ENCODE peak calls at places on chromosomes 13 and 19, in five cellular contexts. O is colonic mucosa, G is psoas muscle, R is astrocyte of the cerebellum, V is fibroblast of mammary gland. S is an unnamed sample.

GRCh38 chr13:51761638-51762350 is 42.2 kb downstream of the DHRS12 start:
- DNase-seq in R (no peak), G (no peak), V (peak), O (no peak), S (no peak)

GRCh38 chr13:30920162-30920561 is 12.3 kb upstream of the TEX26 start:
- DNase-seq in R (no peak), O (no peak), V (no peak), G (no peak), S (no peak)

GRCh38 chr13:41854758-41855157 is 106.2 kb downstream of the VWA8 start:
- DNase-seq in V (no peak), O (no peak), R (no peak), G (no peak), S (no peak)

GRCh38 chr13:102571075-102571474 is 25.7 kb upstream of the TPP2 start:
- DNase-seq in O (no peak), R (no peak), G (no peak), V (no peak), S (no peak)

GRCh38 chr19:32719611-32720059 is at the start of gene TDRD12:
- DNase-seq in G (no peak), R (no peak), V (no peak), O (no peak), S (no peak)

GRCh38 chr19:27774827-27775226 is 1438.1 kb downstream of the UQCRFS1 start:
- DNase-seq in G (no peak), V (peak), R (no peak), O (no peak), S (no peak)

GRCh38 chr19:11373166-11373884 is 1.1 kb upstream of the SWSAP1 start:
- DNase-seq in V (no peak), R (no peak), O (no peak), G (no peak), S (no peak)

GRCh38 chr13:113665582-113666323 is 1.3 kb upstream of the GRK1 start:
- DNase-seq in V (no peak), G (no peak), R (no peak), O (no peak), S (no peak)

GRCh38 chr13:102191951-102192461 is 209.8 kb downstream of the FGF14 start:
- DNase-seq in G (no peak), V (peak), O (no peak), R (peak), S (no peak)

GRCh38 chr13:105914637-105915036 is 620.8 kb downstream of the EFNB2 start:
- DNase-seq in R (peak), V (peak), G (no peak), O (no peak), S (no peak)

GRCh38 chr13:26653310-26653709 is 95.8 kb downstream of the WASF3 start:
- DNase-seq in O (no peak), R (no peak), G (no peak), V (peak), S (no peak)

GRCh38 chr13:37001921-37002250 is 1.3 kb downstream of the EXOSC8 start:
- DNase-seq in R (no peak), G (no peak), V (no peak), O (no peak), S (no peak)

GRCh38 chr13:44874886-44875630 is 114.2 kb downstream of the NUFIP1 start:
- DNase-seq in V (peak), G (no peak), O (no peak), R (no peak), S (no peak)

GRCh38 chr13:44874176-44874575 is 115.1 kb downstream of the NUFIP1 start:
- DNase-seq in R (no peak), V (no peak), G (no peak), O (no peak), S (no peak)

GRCh38 chr13:44876782-44877324 is 112.4 kb downstream of the NUFIP1 start:
- DNase-seq in O (no peak), G (no peak), R (no peak), V (peak), S (no peak)

GRCh38 chr13:44884076-44884729 is 105.1 kb downstream of the NUFIP1 start:
- DNase-seq in O (no peak), R (no peak), V (peak), G (no peak), S (no peak)

DNA sequence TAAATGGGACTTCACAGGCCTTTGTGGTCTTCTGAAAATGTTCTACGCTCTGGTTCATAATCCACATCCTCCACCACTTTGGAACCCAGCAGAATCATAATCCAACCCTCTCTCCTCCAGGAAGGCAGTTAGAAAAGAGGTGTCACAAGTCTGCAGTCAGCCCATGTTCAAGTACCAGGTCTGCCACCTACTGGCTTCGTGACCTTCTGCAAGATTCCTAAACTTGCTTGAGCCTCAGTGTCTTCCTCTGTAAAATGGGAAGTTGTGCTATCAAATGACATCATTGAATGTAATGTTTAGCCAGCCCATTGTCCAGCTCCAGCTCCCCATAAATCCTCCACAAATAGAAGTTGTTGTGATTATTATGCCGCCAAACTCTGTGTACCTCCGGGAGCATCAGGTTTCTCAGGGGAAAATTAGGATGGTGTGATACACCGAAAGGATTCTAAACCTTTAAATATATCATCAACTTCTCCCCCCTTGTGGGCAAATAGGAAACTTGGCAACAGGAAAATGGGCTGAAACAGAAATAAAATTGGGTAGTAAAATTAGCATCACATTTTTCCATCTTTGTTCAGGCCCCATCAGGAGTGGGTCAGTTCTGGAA is 109.7 kb downstream of the NUFIP1 start:
- DNase-seq in O (peak), V (peak), G (no peak), R (no peak), S (no peak)
- TF ChIP-seq CTCF in O (no peak), V (peak), G (peak), R (peak), S (peak)

GRCh38 chr19:10295305-10295846 is 5.6 kb downstream of the ICAM5 start:
- DNase-seq in V (no peak), G (no peak), R (no peak), O (peak), S (no peak)
- H3K4me3 ChIP-seq in V (no peak), G (peak), R (no peak), O (peak), S (no peak)

DNA sequence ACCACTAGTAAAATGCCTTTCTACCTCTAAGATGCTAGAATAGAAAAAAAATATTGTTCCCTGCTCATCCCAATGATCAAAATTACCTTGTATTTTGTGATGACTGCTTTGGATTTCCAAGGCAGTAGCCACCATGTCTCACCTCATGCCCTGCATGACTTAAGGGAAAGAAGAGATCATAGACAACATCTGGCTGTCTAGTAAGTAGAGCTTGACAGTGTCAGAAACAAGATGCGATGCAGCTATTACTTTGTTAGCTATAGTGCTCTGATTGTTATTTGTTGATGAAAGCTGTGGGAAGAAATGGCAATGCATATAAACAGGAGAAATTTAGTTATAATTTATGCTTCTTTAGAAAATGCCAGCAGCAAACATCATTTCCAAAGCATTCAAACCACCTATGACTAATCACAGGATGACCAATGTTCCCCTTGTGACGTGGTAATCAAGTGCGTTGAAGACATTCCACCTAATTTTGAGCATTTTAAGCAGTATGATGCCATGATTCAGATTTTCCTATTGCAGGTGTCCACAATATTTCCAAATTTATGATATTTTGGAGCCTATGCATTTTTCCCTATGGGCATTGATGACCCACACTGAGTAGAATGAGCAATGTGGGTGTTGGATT is 308.3 kb downstream of the KCNRG start:
- DNase-seq in G (no peak), O (no peak), V (peak), R (peak), S (peak)
- TF ChIP-seq CTCF in G (no peak), O (no peak), V (no peak), R (no peak), S (no peak)

DNA sequence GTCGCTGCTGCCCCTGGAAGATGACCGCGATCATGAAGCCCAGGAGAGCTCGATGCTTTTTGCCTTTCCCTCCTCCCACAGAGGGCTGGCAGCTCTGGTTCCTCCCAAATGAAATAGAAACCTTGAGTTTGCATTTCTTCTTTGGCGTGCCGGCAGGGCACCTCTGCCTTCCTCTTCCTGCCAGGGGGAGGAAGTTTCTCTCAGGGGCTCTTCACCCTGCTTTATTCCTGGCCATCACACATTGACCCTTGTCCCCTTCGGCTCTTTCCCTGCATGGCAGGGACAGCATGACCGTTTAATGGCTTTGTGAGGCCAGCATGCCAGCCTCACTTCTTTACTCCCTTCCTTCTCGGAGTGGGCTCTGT is 47.9 kb downstream of the ACTN4 start:
- DNase-seq in O (no peak), V (no peak), G (no peak), R (no peak), S (no peak)
- H3K4me3 ChIP-seq in O (no peak), V (no peak), G (peak), R (no peak), S (no peak)

GRCh38 chr19:49850487-49851342 is at the start of gene PTOV1:
- DNase-seq in G (peak), V (peak), R (peak), O (peak), S (peak)
- TF ChIP-seq CTCF in G (no peak), V (no peak), R (no peak), O (no peak), S (no peak)

GRCh38 chr19:459724-460511 is 915 bp downstream of the SHC2 start:
- DNase-seq in V (no peak), G (peak), O (peak), R (no peak), S (no peak)
- H3K4me3 ChIP-seq in V (peak), G (peak), O (peak), R (peak), S (peak)

DNA sequence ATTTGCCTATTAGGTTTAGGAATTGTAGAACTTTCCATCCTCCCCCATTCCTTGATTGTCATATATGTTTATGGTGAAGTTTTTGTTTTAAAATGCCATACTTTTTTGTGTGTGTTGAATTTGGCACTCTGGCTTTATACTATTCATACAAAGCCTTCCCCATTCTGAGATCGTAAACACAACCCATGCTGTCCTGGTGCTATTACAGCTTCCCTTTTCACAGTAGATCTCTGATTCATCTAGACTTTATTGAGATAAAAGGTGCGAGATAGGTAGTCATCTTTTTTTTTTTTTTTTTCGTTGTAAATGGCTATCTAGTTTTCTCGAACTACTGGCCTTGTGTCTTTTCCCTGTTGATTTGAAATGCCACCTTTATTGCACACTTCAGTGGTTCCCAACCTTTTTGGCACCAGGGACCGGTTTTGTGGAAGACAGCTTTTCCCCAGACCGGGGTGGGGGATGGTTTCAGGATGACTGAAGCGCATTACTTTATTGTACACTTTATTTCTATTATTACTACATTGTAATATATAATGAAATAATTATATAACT is 94.6 kb downstream of the LRCH1 start:
- DNase-seq in V (no peak), O (no peak), G (no peak), R (no peak), S (no peak)
- TF ChIP-seq CTCF in V (no peak), O (no peak), G (no peak), R (no peak), S (no peak)

DNA sequence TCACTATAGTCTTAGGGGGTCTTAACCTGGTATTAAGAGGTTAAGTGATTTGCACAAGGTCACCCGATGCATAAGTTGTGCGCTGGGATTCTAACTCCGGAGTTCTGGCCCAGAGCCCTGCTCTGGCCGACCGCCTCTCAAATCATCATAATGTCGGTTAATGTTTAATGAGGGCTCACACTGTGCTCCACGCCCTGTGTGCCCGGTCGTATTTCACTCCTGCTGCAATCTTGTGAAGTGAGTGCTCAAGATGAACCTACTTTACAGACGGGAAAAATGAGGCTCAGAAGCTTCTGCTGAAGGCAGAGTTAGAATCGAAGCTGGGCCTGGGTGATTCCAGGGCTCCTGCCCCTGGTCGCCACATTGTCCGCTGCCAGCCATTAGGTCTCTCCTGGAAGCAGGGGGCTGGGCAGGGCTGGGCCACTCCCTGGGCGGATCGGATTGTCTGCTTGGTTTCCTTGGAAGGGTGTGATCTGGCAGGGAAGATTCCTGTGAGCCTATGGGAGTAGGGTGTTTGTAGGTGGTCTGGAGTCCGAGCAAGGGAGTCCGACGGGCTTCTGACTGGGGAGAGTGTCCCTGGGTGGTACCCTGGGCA is 1.1 kb downstream of the PAK4 start:
- DNase-seq in R (peak), G (no peak), V (peak), O (peak), S (no peak)
- H3K4me3 ChIP-seq in R (peak), G (peak), V (peak), O (peak), S (peak)

DNA sequence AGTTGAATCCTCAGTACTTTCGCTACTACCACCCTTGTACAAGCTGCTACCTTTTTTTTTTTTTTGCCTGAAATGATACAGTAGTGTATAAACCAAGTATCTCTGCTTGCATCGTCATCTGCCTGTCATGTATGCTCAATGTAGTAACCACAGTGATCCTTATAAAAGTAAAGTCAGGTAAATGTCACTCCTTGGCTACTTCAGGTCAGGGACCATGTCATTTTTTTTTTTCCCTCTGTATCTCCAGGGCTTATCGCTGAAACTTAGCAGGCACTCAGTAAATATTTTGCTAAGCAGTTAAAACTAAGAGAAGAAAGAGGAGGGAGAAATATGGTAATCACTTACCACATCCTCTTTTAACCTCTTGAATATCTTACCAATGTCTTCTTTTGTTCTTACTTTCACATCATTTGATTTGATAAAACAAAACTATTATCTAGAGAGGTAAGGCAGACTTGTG is 96.8 kb upstream of the KLF12 start:
- DNase-seq in G (no peak), O (no peak), R (no peak), V (no peak), S (no peak)
- TF ChIP-seq CTCF in G (no peak), O (no peak), R (no peak), V (no peak), S (no peak)